ENCODE peak calls at places on chromosomes 16 and 17, in four cellular contexts. Z is SK-N-SH, O is H1, C is K562. W is an unnamed sample.

GRCh38 chr16:64311241-64311640 is 810.6 kb downstream of the CDH11 start:
- DNase-seq in Z (no peak), O (no peak), C (no peak), W (no peak)

GRCh38 chr17:27733771-27734170 is 66.6 kb downstream of the NOS2 start:
- DNase-seq in Z (no peak), O (no peak), C (no peak), W (no peak)

GRCh38 chr17:76515291-76515949 is 14.2 kb upstream of the RHBDF2 start:
- DNase-seq in Z (no peak), O (no peak), C (no peak), W (no peak)

GRCh38 chr16:48609453-48610023 is 442 bp downstream of the N4BP1 start:
- DNase-seq in Z (no peak), O (no peak), C (peak), W (peak)

GRCh38 chr16:88458039-88458772 is 5.1 kb downstream of the ZFPM1 start:
- DNase-seq in Z (peak), O (no peak), C (no peak), W (no peak)

GRCh38 chr16:25875956-25876608 is 184.3 kb downstream of the HS3ST4 start:
- DNase-seq in Z (no peak), O (no peak), C (no peak), W (no peak)

GRCh38 chr17:42457107-42457787 is 1.4 kb upstream of the ATP6V0A1 start:
- DNase-seq in Z (no peak), O (no peak), C (peak), W (no peak)

GRCh38 chr17:63550816-63551639 is 751 bp downstream of the DCAF7 start:
- DNase-seq in Z (peak), O (no peak), C (peak), W (no peak)

GRCh38 chr16:580946-581498 is 8.8 kb upstream of the RAB40C start:
- DNase-seq in Z (no peak), O (no peak), C (no peak), W (no peak)

GRCh38 chr16:5069854-5070253 is 1.8 kb upstream of the ALG1 start:
- DNase-seq in Z (no peak), O (no peak), C (no peak), W (no peak)

GRCh38 chr17:70905796-70906195 is 736.5 kb downstream of the KCNJ2 start:
- DNase-seq in Z (no peak), O (no peak), C (no peak), W (no peak)

GRCh38 chr16:56328276-56329022 is 96.9 kb downstream of the AMFR start:
- DNase-seq in Z (no peak), O (no peak), C (no peak), W (no peak)

GRCh38 chr17:77697480-77698400 is 260.8 kb upstream of the TNRC6C start:
- DNase-seq in Z (peak), O (no peak), C (no peak), W (no peak)

GRCh38 chr17:65594585-65594940 is 33.1 kb upstream of the AXIN2 start:
- DNase-seq in Z (no peak), O (no peak), C (no peak), W (no peak)

GRCh38 chr17:80877095-80877828 is 114.4 kb upstream of the CHMP6 start:
- DNase-seq in Z (no peak), O (no peak), C (no peak), W (peak)

GRCh38 chr17:42667088-42667951 is 8.2 kb downstream of the TUBG2 start:
- DNase-seq in Z (peak), O (no peak), C (no peak), W (no peak)

GRCh38 chr16:84054271-84054670 is 11.7 kb upstream of the SLC38A8 start:
- DNase-seq in Z (no peak), O (no peak), C (no peak), W (no peak)

GRCh38 chr16:84054916-84055315 is 12.3 kb upstream of the SLC38A8 start:
- DNase-seq in Z (no peak), O (no peak), C (no peak), W (peak)

GRCh38 chr16:84056933-84057332 is 14.3 kb upstream of the SLC38A8 start:
- DNase-seq in Z (no peak), O (no peak), C (no peak), W (no peak)

GRCh38 chr16:84055801-84056634 is 13.4 kb upstream of the SLC38A8 start:
- DNase-seq in Z (no peak), O (no peak), C (peak), W (no peak)

GRCh38 chr16:84055366-84055765 is 12.8 kb upstream of the SLC38A8 start:
- DNase-seq in Z (no peak), O (no peak), C (no peak), W (no peak)
- TF ChIP-seq TEAD4 in Z (no peak), O (no peak), C (no peak), W (no peak)

GRCh38 chr16:14341324-14342225 is 270.5 kb downstream of the MRTFB start:
- DNase-seq in Z (no peak), O (no peak), C (no peak), W (no peak)
- TF ChIP-seq TEAD4 in Z (no peak), O (no peak), C (no peak), W (no peak)

GRCh38 chr17:31068291-31068690 is 26.5 kb upstream of the NF1 start:
- DNase-seq in Z (peak), O (no peak), C (peak), W (peak)
- TF ChIP-seq TEAD4 in Z (no peak), O (no peak), C (no peak), W (no peak)

DNA sequence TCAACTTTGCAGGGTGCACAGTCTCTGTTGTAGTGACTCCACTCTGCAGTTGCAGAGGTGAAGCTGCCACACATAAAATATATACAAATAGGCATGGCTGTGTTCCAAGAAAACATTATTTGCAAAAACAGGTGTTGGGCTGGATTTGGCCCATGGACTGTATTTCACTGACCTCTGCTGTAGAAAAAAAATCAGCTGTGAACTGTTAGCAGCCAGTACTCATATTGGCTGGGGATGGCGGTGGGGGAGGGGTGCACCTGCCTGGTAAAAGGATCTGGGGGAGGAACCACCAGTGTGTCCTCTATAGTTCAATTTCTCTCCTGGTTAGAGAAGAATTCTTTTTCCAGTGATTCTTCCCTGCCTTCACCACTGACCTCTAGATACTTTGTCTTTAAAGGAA is 50.0 kb downstream of the SHISA9 start:
- DNase-seq in Z (no peak), O (no peak), C (no peak), W (peak)
- TF ChIP-seq TEAD4 in Z (no peak), O (no peak), C (no peak), W (no peak)

DNA sequence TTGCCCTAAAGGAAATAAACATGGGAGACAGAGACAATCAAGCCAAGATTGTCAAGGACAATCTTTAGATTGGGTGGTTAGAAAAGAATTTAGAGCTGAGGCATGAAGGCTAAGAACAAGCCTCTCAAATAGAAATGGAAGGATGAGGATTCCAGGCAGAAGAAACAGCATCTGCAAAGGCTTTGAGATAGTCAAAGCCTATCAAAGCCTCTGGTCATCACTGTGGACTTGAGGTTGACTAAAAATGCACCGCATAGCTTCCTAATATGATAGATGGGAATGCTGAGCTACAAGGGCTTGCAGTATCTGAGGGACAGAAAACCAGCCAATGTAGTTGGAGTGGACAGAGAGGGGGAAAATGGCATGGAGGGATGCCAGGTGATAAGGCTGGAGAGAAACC is 109.8 kb upstream of the FAM20A start:
- DNase-seq in Z (no peak), O (no peak), C (no peak), W (no peak)
- TF ChIP-seq TEAD4 in Z (no peak), O (no peak), C (no peak), W (no peak)

GRCh38 chr17:74571894-74572293 is 4.6 kb upstream of the CD300H start:
- DNase-seq in Z (no peak), O (no peak), C (no peak), W (no peak)

GRCh38 chr17:74567397-74567796 is at the start of gene CD300H:
- DNase-seq in Z (no peak), O (no peak), C (no peak), W (no peak)

GRCh38 chr17:74568116-74568873 is 986 bp upstream of the CD300H start:
- DNase-seq in Z (no peak), O (no peak), C (no peak), W (no peak)

GRCh38 chr17:74569001-74569391 is 1.7 kb upstream of the CD300H start:
- DNase-seq in Z (no peak), O (no peak), C (no peak), W (no peak)

DNA sequence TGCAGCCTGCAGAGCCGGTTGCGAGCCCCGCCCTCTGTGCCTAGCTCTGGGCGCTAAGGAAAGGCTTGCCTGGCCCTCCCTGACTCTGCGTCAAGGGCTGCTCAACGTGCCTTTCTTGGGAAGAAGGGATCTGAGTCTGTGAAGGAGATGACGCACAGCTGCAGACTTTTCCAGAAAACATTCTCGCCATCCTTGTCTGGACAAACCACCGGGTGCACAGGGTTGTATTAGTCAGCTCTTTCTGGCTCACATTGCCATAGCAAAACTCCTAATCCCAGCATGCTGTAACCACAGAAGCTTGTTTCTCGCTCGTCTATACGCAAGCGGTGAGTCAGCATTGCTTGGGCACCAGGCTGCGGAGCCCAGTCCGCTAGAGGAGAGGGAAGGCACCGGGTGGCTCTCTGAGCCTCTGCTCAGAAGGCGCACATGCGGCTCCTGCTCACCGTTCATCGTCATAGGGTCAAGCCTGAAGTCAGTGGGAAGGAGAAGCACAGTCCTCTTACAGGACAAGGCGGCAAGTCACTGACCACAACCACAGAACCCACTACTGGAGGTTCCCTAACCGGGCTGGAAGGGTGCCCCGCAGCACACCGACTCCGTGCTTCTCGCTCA is 2.2 kb upstream of the CD300H start:
- DNase-seq in Z (no peak), O (no peak), C (peak), W (no peak)
- TF ChIP-seq TEAD4 in Z (no peak), O (no peak), C (no peak), W (no peak)